ENCODE peak calls at places on chromosomes 7 and 10, in ten cellular contexts. One of them, this sample, is unnamed.

GRCh38 chr7:66697451-66698438 is 42.8 kb upstream of the RABGEF1 start:
- DNase-seq in fibroblast of mammary gland: peak
- DNase-seq in OCI-LY7: no peak
- DNase-seq in cardiac muscle cell: no peak
- DNase-seq in endodermal cell: peak
- DNase-seq in CD4-positive, alpha-beta T cell: no peak
- DNase-seq in sigmoid colon: peak
- DNase-seq in ovary: peak
- DNase-seq in breast epithelium: no peak
- DNase-seq in fibroblast of lung: peak
- DNase-seq in this sample: no peak

GRCh38 chr7:130894146-130895005 is 160.4 kb upstream of the KLF14 start:
- DNase-seq in fibroblast of mammary gland: peak
- DNase-seq in OCI-LY7: no peak
- DNase-seq in cardiac muscle cell: no peak
- DNase-seq in endodermal cell: no peak
- DNase-seq in CD4-positive, alpha-beta T cell: no peak
- DNase-seq in sigmoid colon: peak
- DNase-seq in ovary: peak
- DNase-seq in breast epithelium: peak
- DNase-seq in fibroblast of lung: peak
- DNase-seq in this sample: no peak

GRCh38 chr7:46391215-46391614 is 470.1 kb upstream of the IGFBP3 start:
- DNase-seq in fibroblast of mammary gland: peak
- DNase-seq in OCI-LY7: no peak
- DNase-seq in cardiac muscle cell: no peak
- DNase-seq in endodermal cell: no peak
- DNase-seq in CD4-positive, alpha-beta T cell: no peak
- DNase-seq in sigmoid colon: no peak
- DNase-seq in ovary: no peak
- DNase-seq in breast epithelium: no peak
- DNase-seq in fibroblast of lung: peak
- DNase-seq in this sample: no peak

GRCh38 chr10:119250641-119251314 is 43.4 kb downstream of the GRK5 start:
- DNase-seq in fibroblast of mammary gland: peak
- DNase-seq in OCI-LY7: no peak
- DNase-seq in cardiac muscle cell: no peak
- DNase-seq in endodermal cell: no peak
- DNase-seq in CD4-positive, alpha-beta T cell: no peak
- DNase-seq in sigmoid colon: no peak
- DNase-seq in ovary: no peak
- DNase-seq in breast epithelium: no peak
- DNase-seq in fibroblast of lung: peak
- DNase-seq in this sample: no peak

GRCh38 chr7:50837965-50838364 is 55.3 kb upstream of the GRB10 start:
- DNase-seq in fibroblast of mammary gland: peak
- DNase-seq in OCI-LY7: no peak
- DNase-seq in cardiac muscle cell: no peak
- DNase-seq in endodermal cell: no peak
- DNase-seq in CD4-positive, alpha-beta T cell: no peak
- DNase-seq in sigmoid colon: no peak
- DNase-seq in ovary: no peak
- DNase-seq in breast epithelium: no peak
- DNase-seq in fibroblast of lung: peak
- DNase-seq in this sample: no peak

GRCh38 chr10:132464256-132465192 is 67.5 kb downstream of the PWWP2B start:
- DNase-seq in fibroblast of mammary gland: peak
- DNase-seq in OCI-LY7: no peak
- DNase-seq in cardiac muscle cell: peak
- DNase-seq in endodermal cell: peak
- DNase-seq in CD4-positive, alpha-beta T cell: no peak
- DNase-seq in sigmoid colon: peak
- DNase-seq in ovary: peak
- DNase-seq in breast epithelium: peak
- DNase-seq in fibroblast of lung: peak
- DNase-seq in this sample: no peak

GRCh38 chr10:98242823-98243222 is 25.2 kb downstream of the LOXL4 start:
- DNase-seq in fibroblast of mammary gland: peak
- DNase-seq in OCI-LY7: peak
- DNase-seq in cardiac muscle cell: peak
- DNase-seq in endodermal cell: no peak
- DNase-seq in CD4-positive, alpha-beta T cell: no peak
- DNase-seq in sigmoid colon: no peak
- DNase-seq in ovary: no peak
- DNase-seq in breast epithelium: no peak
- DNase-seq in fibroblast of lung: peak
- DNase-seq in this sample: no peak

GRCh38 chr10:99709480-99710229 is 22.3 kb downstream of the COX15 start:
- DNase-seq in fibroblast of mammary gland: peak
- DNase-seq in OCI-LY7: no peak
- DNase-seq in cardiac muscle cell: peak
- DNase-seq in endodermal cell: peak
- DNase-seq in CD4-positive, alpha-beta T cell: no peak
- DNase-seq in sigmoid colon: no peak
- DNase-seq in ovary: no peak
- DNase-seq in breast epithelium: no peak
- DNase-seq in fibroblast of lung: peak
- DNase-seq in this sample: no peak

GRCh38 chr10:49593564-49593875 is 16.6 kb upstream of the SLC18A3 start:
- DNase-seq in fibroblast of mammary gland: no peak
- DNase-seq in OCI-LY7: no peak
- DNase-seq in cardiac muscle cell: no peak
- DNase-seq in endodermal cell: no peak
- DNase-seq in CD4-positive, alpha-beta T cell: no peak
- DNase-seq in sigmoid colon: no peak
- DNase-seq in ovary: no peak
- DNase-seq in breast epithelium: no peak
- DNase-seq in fibroblast of lung: no peak
- DNase-seq in this sample: no peak

GRCh38 chr7:122298131-122298530 is 6.4 kb downstream of the FEZF1 start:
- DNase-seq in fibroblast of mammary gland: no peak
- DNase-seq in OCI-LY7: no peak
- DNase-seq in cardiac muscle cell: no peak
- DNase-seq in endodermal cell: no peak
- DNase-seq in CD4-positive, alpha-beta T cell: no peak
- DNase-seq in sigmoid colon: no peak
- DNase-seq in ovary: no peak
- DNase-seq in breast epithelium: no peak
- DNase-seq in fibroblast of lung: no peak
- DNase-seq in this sample: no peak

DNA sequence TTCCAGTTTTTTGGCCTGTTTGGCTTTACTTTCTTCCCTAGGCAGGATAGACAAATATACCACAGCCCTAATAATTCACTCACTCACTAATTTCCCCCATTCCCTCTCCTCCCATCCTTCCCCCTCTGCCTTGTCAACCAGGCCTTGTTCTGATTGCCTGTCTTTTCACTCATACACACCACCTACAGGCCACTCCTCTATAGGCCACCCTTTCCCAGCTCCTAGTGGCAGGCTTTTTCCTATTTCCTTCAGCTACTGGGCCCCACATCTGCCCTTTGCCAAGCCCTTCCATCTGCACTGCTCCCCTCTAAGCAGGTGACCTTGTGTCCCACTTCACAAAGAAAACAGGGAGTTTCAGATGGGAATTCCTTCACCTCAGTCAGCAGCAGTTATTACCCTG is 59.8 kb upstream of the MSRB2 start:
- DNase-seq in fibroblast of mammary gland: peak
- DNase-seq in OCI-LY7: no peak
- DNase-seq in cardiac muscle cell: peak
- DNase-seq in endodermal cell: peak
- DNase-seq in CD4-positive, alpha-beta T cell: no peak
- DNase-seq in sigmoid colon: no peak
- DNase-seq in ovary: no peak
- DNase-seq in breast epithelium: no peak
- DNase-seq in fibroblast of lung: no peak
- DNase-seq in this sample: no peak
- TF ChIP-seq CTCF in fibroblast of mammary gland: peak
- TF ChIP-seq CTCF in OCI-LY7: peak
- TF ChIP-seq CTCF in cardiac muscle cell: peak
- TF ChIP-seq CTCF in endodermal cell: peak
- TF ChIP-seq CTCF in CD4-positive, alpha-beta T cell: no peak
- TF ChIP-seq CTCF in sigmoid colon: no peak
- TF ChIP-seq CTCF in ovary: no peak
- TF ChIP-seq CTCF in breast epithelium: no peak
- TF ChIP-seq CTCF in fibroblast of lung: peak
- TF ChIP-seq CTCF in this sample: peak

GRCh38 chr7:68725843-68726242 is 872.4 kb upstream of the AUTS2 start:
- DNase-seq in fibroblast of mammary gland: no peak
- DNase-seq in OCI-LY7: peak
- DNase-seq in cardiac muscle cell: no peak
- DNase-seq in endodermal cell: no peak
- DNase-seq in CD4-positive, alpha-beta T cell: no peak
- DNase-seq in sigmoid colon: no peak
- DNase-seq in ovary: no peak
- DNase-seq in breast epithelium: no peak
- DNase-seq in fibroblast of lung: no peak
- DNase-seq in this sample: no peak
- TF ChIP-seq CTCF in fibroblast of mammary gland: peak
- TF ChIP-seq CTCF in OCI-LY7: peak
- TF ChIP-seq CTCF in cardiac muscle cell: no peak
- TF ChIP-seq CTCF in endodermal cell: peak
- TF ChIP-seq CTCF in CD4-positive, alpha-beta T cell: no peak
- TF ChIP-seq CTCF in sigmoid colon: no peak
- TF ChIP-seq CTCF in ovary: no peak
- TF ChIP-seq CTCF in breast epithelium: no peak
- TF ChIP-seq CTCF in fibroblast of lung: no peak
- TF ChIP-seq CTCF in this sample: no peak

GRCh38 chr10:14953452-14954000 is 370 bp downstream of the DCLRE1C start:
- DNase-seq in fibroblast of mammary gland: peak
- DNase-seq in OCI-LY7: peak
- DNase-seq in cardiac muscle cell: peak
- DNase-seq in endodermal cell: no peak
- DNase-seq in CD4-positive, alpha-beta T cell: no peak
- DNase-seq in sigmoid colon: peak
- DNase-seq in ovary: no peak
- DNase-seq in breast epithelium: peak
- DNase-seq in fibroblast of lung: peak
- DNase-seq in this sample: no peak
- TF ChIP-seq CTCF in fibroblast of mammary gland: no peak
- TF ChIP-seq CTCF in OCI-LY7: no peak
- TF ChIP-seq CTCF in cardiac muscle cell: no peak
- TF ChIP-seq CTCF in endodermal cell: no peak
- TF ChIP-seq CTCF in CD4-positive, alpha-beta T cell: no peak
- TF ChIP-seq CTCF in sigmoid colon: no peak
- TF ChIP-seq CTCF in ovary: peak
- TF ChIP-seq CTCF in breast epithelium: no peak
- TF ChIP-seq CTCF in fibroblast of lung: peak
- TF ChIP-seq CTCF in this sample: peak

DNA sequence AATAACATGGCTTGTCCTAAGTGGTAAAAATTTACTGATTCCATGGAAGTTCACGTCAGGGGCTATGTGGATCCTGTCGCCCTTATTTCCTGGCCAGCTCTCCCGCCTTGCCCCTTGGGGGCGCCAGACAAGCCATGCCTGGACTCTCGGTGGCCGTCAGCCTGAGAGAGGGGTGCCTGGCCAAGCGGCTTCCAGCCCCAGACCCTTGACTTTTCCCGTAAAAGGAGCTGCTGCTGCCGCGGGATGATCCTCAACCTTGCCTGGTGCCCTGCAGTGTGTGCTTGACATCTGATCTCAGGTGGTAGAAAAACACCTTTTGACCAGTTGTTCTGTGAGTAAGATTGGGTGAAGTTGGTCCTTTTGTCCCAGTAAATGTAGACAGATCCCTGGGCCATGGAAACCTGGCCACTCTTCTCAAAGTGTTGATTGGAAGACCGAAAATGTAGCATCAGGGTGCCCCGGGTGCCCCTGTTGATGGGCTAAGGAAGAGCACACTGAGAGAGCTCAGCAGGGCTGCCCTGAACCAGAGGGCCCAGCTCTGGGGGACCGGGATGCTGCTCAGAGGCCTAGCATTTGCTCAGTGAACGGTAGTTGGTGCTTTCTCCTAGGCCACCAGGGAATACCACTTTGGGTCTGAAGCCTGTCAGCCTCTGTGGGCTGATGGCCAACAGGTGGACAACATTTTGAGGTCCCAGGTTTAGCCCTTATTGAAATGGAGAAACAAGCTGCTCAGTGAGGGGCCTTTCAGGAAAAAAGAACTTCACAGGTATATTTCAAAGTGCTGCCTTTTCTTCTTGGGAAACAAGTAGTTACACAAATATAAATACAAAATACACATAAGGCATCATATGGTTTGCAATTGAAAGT is 162.5 kb downstream of the LRMDA start:
- DNase-seq in fibroblast of mammary gland: no peak
- DNase-seq in OCI-LY7: no peak
- DNase-seq in cardiac muscle cell: no peak
- DNase-seq in endodermal cell: peak
- DNase-seq in CD4-positive, alpha-beta T cell: no peak
- DNase-seq in sigmoid colon: no peak
- DNase-seq in ovary: no peak
- DNase-seq in breast epithelium: no peak
- DNase-seq in fibroblast of lung: no peak
- DNase-seq in this sample: peak
- TF ChIP-seq CTCF in fibroblast of mammary gland: peak
- TF ChIP-seq CTCF in OCI-LY7: peak
- TF ChIP-seq CTCF in cardiac muscle cell: no peak
- TF ChIP-seq CTCF in endodermal cell: peak
- TF ChIP-seq CTCF in CD4-positive, alpha-beta T cell: no peak
- TF ChIP-seq CTCF in sigmoid colon: no peak
- TF ChIP-seq CTCF in ovary: no peak
- TF ChIP-seq CTCF in breast epithelium: no peak
- TF ChIP-seq CTCF in fibroblast of lung: no peak
- TF ChIP-seq CTCF in this sample: peak

DNA sequence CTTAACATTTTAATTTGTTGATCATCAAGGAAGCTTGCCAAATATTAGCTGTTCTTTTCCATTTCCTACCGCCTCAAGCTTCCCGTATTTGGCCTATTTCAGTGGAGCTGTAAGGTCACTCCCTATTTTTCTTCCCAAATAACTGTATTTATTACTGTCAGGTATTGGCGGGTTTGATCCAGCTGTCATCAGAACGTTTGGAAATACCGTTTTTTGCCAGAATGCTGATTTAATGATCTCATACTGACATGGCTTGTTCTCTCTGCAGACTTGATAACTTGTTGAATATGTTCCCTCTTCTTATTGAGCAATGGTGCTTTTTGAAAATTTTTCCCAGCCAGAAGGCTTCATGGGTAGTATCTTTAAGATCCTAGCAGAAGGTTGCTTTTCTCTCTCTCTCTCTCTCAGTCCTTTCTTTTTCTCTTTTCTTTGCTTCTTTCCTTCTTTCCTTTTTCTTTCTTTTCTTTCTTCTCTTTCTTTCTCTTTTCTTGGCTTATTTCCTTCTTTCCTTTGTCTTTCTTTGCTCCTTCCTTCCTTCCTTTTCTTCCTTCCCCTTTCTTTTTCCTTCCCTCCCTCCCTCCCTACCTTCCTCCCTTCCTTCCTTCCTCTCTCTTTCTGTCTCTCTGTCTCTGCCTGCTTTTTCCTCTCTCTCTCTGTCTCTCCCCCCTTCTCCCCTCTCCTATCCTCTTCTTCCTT is 42.1 kb downstream of the CUX1 start:
- DNase-seq in fibroblast of mammary gland: peak
- DNase-seq in OCI-LY7: peak
- DNase-seq in cardiac muscle cell: no peak
- DNase-seq in endodermal cell: no peak
- DNase-seq in CD4-positive, alpha-beta T cell: no peak
- DNase-seq in sigmoid colon: no peak
- DNase-seq in ovary: no peak
- DNase-seq in breast epithelium: no peak
- DNase-seq in fibroblast of lung: peak
- DNase-seq in this sample: no peak
- TF ChIP-seq CTCF in fibroblast of mammary gland: no peak
- TF ChIP-seq CTCF in OCI-LY7: no peak
- TF ChIP-seq CTCF in cardiac muscle cell: no peak
- TF ChIP-seq CTCF in endodermal cell: no peak
- TF ChIP-seq CTCF in CD4-positive, alpha-beta T cell: no peak
- TF ChIP-seq CTCF in sigmoid colon: no peak
- TF ChIP-seq CTCF in ovary: no peak
- TF ChIP-seq CTCF in breast epithelium: no peak
- TF ChIP-seq CTCF in fibroblast of lung: no peak
- TF ChIP-seq CTCF in this sample: no peak

GRCh38 chr7:34471844-34472243 is 186.2 kb upstream of the NPSR1 start:
- DNase-seq in fibroblast of mammary gland: no peak
- DNase-seq in OCI-LY7: no peak
- DNase-seq in cardiac muscle cell: no peak
- DNase-seq in endodermal cell: peak
- DNase-seq in CD4-positive, alpha-beta T cell: no peak
- DNase-seq in sigmoid colon: no peak
- DNase-seq in ovary: no peak
- DNase-seq in breast epithelium: no peak
- DNase-seq in fibroblast of lung: no peak
- DNase-seq in this sample: no peak
- TF ChIP-seq CTCF in fibroblast of mammary gland: no peak
- TF ChIP-seq CTCF in OCI-LY7: no peak
- TF ChIP-seq CTCF in cardiac muscle cell: no peak
- TF ChIP-seq CTCF in endodermal cell: peak
- TF ChIP-seq CTCF in CD4-positive, alpha-beta T cell: no peak
- TF ChIP-seq CTCF in sigmoid colon: no peak
- TF ChIP-seq CTCF in ovary: no peak
- TF ChIP-seq CTCF in breast epithelium: no peak
- TF ChIP-seq CTCF in fibroblast of lung: no peak
- TF ChIP-seq CTCF in this sample: no peak